ENCODE peak calls at places on chromosomes 6 and 20, in seven cellular contexts. Y, K, R, M, L, X and D are unnamed samples.

GRCh38 chr6:151389640-151390275 is 1.6 kb downstream of the ZBTB2 start:
- DNase-seq in K (peak; percentile 70), M (no peak), X (peak; percentile 29), L (peak; percentile 70), R (peak; percentile 64), Y (no peak), D (peak; percentile 74)

GRCh38 chr20:63071541-63072181 is 64.9 kb upstream of the BHLHE23 start:
- DNase-seq in X (no peak), K (no peak), L (no peak), Y (peak; percentile 50), R (peak; percentile 39), M (no peak), D (peak; percentile 80)

GRCh38 chr6:102520981-102521380 is 1127.5 kb downstream of the GRIK2 start:
- DNase-seq in R (no peak), K (no peak), Y (no peak), L (no peak), M (no peak), X (no peak), D (no peak)

GRCh38 chr6:148348778-148349177 is 6.1 kb downstream of the SASH1 start:
- DNase-seq in K (no peak), Y (no peak), X (no peak), M (no peak), R (no peak), L (no peak), D (no peak)

GRCh38 chr20:5674176-5674660 is 76.0 kb upstream of the SHLD1 start:
- DNase-seq in R (no peak), Y (no peak), K (no peak), L (no peak), X (no peak), M (no peak), D (no peak)

GRCh38 chr20:25571817-25572216 is 13.5 kb downstream of the NINL start:
- DNase-seq in X (no peak), K (no peak), Y (no peak), L (no peak), R (no peak), M (no peak), D (no peak)

GRCh38 chr20:17680836-17681740 is 954 bp downstream of the RRBP1 start:
- DNase-seq in K (peak; percentile 86), L (peak; percentile 82), M (peak; percentile 90), X (peak; percentile 51), R (peak; percentile 95), Y (no peak), D (peak; percentile 52)

GRCh38 chr6:48111575-48111974 is 578 bp upstream of the PTCHD4 start:
- DNase-seq in R (no peak), X (no peak), K (no peak), M (no peak), Y (no peak), L (no peak), D (no peak)

GRCh38 chr20:18662279-18662678 is 74.4 kb downstream of the DTD1 start:
- DNase-seq in Y (no peak), R (no peak), K (no peak), L (no peak), X (no peak), M (no peak), D (no peak)

GRCh38 chr6:159941286-159942113 is 27.4 kb upstream of the IGF2R start:
- DNase-seq in R (no peak), M (no peak), X (no peak), K (no peak), L (no peak), Y (peak; percentile 27), D (peak; percentile 50)

GRCh38 chr6:44028767-44029166 is 98.5 kb downstream of the MRPL14 start:
- DNase-seq in K (no peak), R (peak; percentile 7), L (no peak), Y (no peak), X (no peak), M (no peak), D (no peak)
- TF ChIP-seq CTCF in K (no peak), R (no peak), L (no peak), Y (no peak), X (peak; percentile 18), M (peak; percentile 47), D (peak; percentile 56)

DNA sequence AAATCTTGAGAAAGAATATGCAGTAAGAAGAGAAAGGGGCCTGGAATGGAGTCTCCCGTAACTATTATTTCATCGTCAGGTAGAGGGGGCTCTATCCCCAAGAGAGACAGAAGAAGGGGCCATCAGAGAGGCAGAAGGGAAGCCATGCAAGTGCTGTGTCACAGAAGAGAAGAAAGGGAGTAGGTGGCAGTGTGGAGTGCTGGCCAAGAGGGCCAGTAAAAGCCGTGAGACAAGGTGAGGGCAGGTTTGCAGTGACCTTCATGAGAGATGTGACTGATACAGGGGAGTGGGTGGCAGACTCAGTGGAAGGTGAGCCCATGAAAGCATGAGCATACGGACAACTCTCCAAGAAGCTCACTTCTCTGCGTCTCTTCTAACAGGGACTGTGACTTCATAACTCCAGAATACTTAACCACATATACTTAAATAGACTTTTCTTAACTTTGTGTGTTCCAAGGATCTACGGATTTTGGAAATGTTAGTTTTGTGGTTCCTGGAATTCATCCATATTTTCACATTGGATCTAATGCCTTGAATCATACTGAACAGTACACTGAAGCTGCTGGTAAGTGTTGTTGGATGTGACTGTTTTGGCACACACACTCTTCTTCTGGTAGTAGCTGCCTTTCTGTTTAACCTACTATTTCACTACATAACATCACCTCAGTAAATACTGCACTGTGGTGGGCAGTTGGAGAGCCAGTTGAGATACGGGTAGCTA is 15.6 kb downstream of the PM20D2 start:
- DNase-seq in L (no peak), R (no peak), X (no peak), K (no peak), Y (no peak), M (no peak), D (no peak)
- TF ChIP-seq CTCF in L (no peak), R (no peak), X (no peak), K (no peak), Y (no peak), M (no peak), D (no peak)

DNA sequence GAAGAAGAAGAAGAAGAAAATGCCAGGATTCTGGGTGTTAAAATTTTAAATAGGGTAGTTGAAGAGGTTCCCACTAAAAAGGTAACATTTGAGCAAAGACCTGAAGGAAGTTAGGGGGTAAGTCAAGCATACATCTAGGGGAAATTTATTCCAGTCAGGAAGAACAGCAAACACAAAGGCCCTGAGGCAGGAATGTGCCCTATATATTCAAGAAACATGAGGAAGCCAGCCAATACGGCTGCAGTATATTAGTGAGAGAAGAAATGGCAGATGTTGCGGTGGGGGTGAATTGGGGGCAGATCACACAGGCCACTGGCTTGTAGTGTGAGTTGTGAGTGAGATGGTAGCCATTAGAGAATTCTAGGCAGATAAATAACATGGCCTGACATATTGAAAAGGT is 6.0 kb downstream of the ZNF76 start:
- DNase-seq in Y (no peak), X (no peak), M (no peak), L (no peak), R (no peak), K (no peak), D (no peak)
- TF ChIP-seq CTCF in Y (no peak), X (no peak), M (no peak), L (no peak), R (no peak), K (no peak), D (no peak)

GRCh38 chr20:60121903-60122302 is 163.7 kb downstream of the CDH26 start:
- DNase-seq in M (no peak), L (no peak), R (no peak), X (no peak), K (no peak), Y (no peak), D (no peak)
- TF ChIP-seq CTCF in M (no peak), L (no peak), R (no peak), X (no peak), K (no peak), Y (no peak), D (no peak)

GRCh38 chr6:34272022-34272926 is 23.5 kb upstream of the SMIM29 start:
- DNase-seq in X (no peak), Y (no peak), L (no peak), R (no peak), K (peak; percentile 24), M (no peak), D (no peak)
- TF ChIP-seq CTCF in X (no peak), Y (no peak), L (no peak), R (no peak), K (no peak), M (peak; percentile 17), D (peak; percentile 25)

GRCh38 chr6:165047952-165048351 is 261.5 kb downstream of the C6orf118 start:
- DNase-seq in Y (no peak), R (no peak), X (no peak), L (no peak), M (no peak), K (no peak), D (no peak)

GRCh38 chr6:165045631-165046030 is 263.8 kb downstream of the C6orf118 start:
- DNase-seq in M (no peak), R (no peak), X (no peak), K (no peak), L (no peak), Y (no peak), D (no peak)

GRCh38 chr6:165052561-165053500 is 256.6 kb downstream of the C6orf118 start:
- DNase-seq in Y (no peak), M (no peak), R (no peak), L (no peak), X (no peak), K (no peak), D (no peak)

GRCh38 chr6:165055231-165055630 is 254.2 kb downstream of the C6orf118 start:
- DNase-seq in K (no peak), M (no peak), X (no peak), L (no peak), R (no peak), Y (no peak), D (no peak)

GRCh38 chr6:165049362-165049761 is 260.0 kb downstream of the C6orf118 start:
- DNase-seq in R (no peak), K (no peak), L (no peak), Y (no peak), M (no peak), X (no peak), D (no peak)
- TF ChIP-seq CTCF in R (no peak), K (peak; percentile 33), L (no peak), Y (peak; percentile 67), M (peak; percentile 74), X (peak; percentile 53), D (peak; percentile 60)